ENCODE peak calls at places on chromosome 15, in seven cellular contexts. One of them, this sample, is unnamed.

GRCh38 chr15:73901126-73901810 is 25.0 kb upstream of the LOXL1 start:
- DNase-seq in HCT116: no peak
- DNase-seq in ovary: no peak
- DNase-seq in breast epithelium: no peak
- DNase-seq in stomach: no peak
- DNase-seq in body of pancreas: no peak
- DNase-seq in uterus: no peak
- DNase-seq in this sample: no peak

GRCh38 chr15:42994546-42994945 is 74.0 kb upstream of the TTBK2 start:
- DNase-seq in stomach: no peak
- DNase-seq in breast epithelium: no peak
- DNase-seq in uterus: no peak
- DNase-seq in HCT116: no peak
- DNase-seq in body of pancreas: no peak
- DNase-seq in ovary: no peak
- DNase-seq in this sample: no peak

GRCh38 chr15:90713081-90713480 is 4.1 kb upstream of the BLM start:
- DNase-seq in uterus: no peak
- DNase-seq in HCT116: no peak
- DNase-seq in ovary: no peak
- DNase-seq in body of pancreas: no peak
- DNase-seq in stomach: no peak
- DNase-seq in breast epithelium: no peak
- DNase-seq in this sample: no peak

GRCh38 chr15:83372434-83372873 is 74.7 kb upstream of the SH3GL3 start:
- DNase-seq in body of pancreas: no peak
- DNase-seq in uterus: no peak
- DNase-seq in ovary: no peak
- DNase-seq in HCT116: no peak
- DNase-seq in stomach: no peak
- DNase-seq in breast epithelium: no peak
- DNase-seq in this sample: no peak

GRCh38 chr15:74520407-74520806 is 20.6 kb upstream of the ARID3B start:
- DNase-seq in HCT116: no peak
- DNase-seq in ovary: no peak
- DNase-seq in body of pancreas: no peak
- DNase-seq in breast epithelium: no peak
- DNase-seq in stomach: no peak
- DNase-seq in uterus: no peak
- DNase-seq in this sample: no peak

GRCh38 chr15:83292317-83292716 is 7.9 kb upstream of the BNC1 start:
- DNase-seq in stomach: no peak
- DNase-seq in uterus: no peak
- DNase-seq in ovary: no peak
- DNase-seq in HCT116: no peak
- DNase-seq in breast epithelium: no peak
- DNase-seq in body of pancreas: no peak
- DNase-seq in this sample: peak

GRCh38 chr15:95894407-95894956 is 436.0 kb upstream of the NR2F2 start:
- DNase-seq in uterus: no peak
- DNase-seq in HCT116: no peak
- DNase-seq in stomach: no peak
- DNase-seq in breast epithelium: no peak
- DNase-seq in ovary: no peak
- DNase-seq in body of pancreas: no peak
- DNase-seq in this sample: no peak

GRCh38 chr15:40410476-40410875 is 4.9 kb downstream of the IVD start:
- DNase-seq in ovary: no peak
- DNase-seq in body of pancreas: no peak
- DNase-seq in uterus: no peak
- DNase-seq in stomach: no peak
- DNase-seq in HCT116: no peak
- DNase-seq in breast epithelium: no peak
- DNase-seq in this sample: no peak

GRCh38 chr15:76060098-76060989 is 559 bp downstream of the TMEM266 start:
- DNase-seq in breast epithelium: no peak
- DNase-seq in ovary: no peak
- DNase-seq in body of pancreas: no peak
- DNase-seq in stomach: no peak
- DNase-seq in HCT116: no peak
- DNase-seq in uterus: no peak
- DNase-seq in this sample: no peak

GRCh38 chr15:27707216-27707710 is 391.9 kb downstream of the OCA2 start:
- DNase-seq in breast epithelium: no peak
- DNase-seq in ovary: no peak
- DNase-seq in HCT116: no peak
- DNase-seq in stomach: no peak
- DNase-seq in uterus: no peak
- DNase-seq in body of pancreas: no peak
- DNase-seq in this sample: no peak

GRCh38 chr15:41878355-41878699 is 15.5 kb downstream of the SPTBN5 start:
- DNase-seq in body of pancreas: no peak
- DNase-seq in stomach: peak
- DNase-seq in ovary: no peak
- DNase-seq in breast epithelium: peak
- DNase-seq in HCT116: no peak
- DNase-seq in uterus: no peak
- DNase-seq in this sample: no peak

GRCh38 chr15:51403072-51403878 is 61.8 kb downstream of the GLDN start:
- DNase-seq in uterus: no peak
- DNase-seq in body of pancreas: no peak
- DNase-seq in stomach: no peak
- DNase-seq in breast epithelium: no peak
- DNase-seq in ovary: no peak
- DNase-seq in HCT116: peak
- DNase-seq in this sample: peak

GRCh38 chr15:31352911-31353811 is 26.5 kb downstream of the KLF13 start:
- DNase-seq in body of pancreas: peak
- DNase-seq in ovary: peak
- DNase-seq in uterus: peak
- DNase-seq in breast epithelium: no peak
- DNase-seq in stomach: peak
- DNase-seq in HCT116: no peak
- DNase-seq in this sample: no peak

GRCh38 chr15:56978898-56979662 is 60.6 kb downstream of the TCF12 start:
- DNase-seq in uterus: no peak
- DNase-seq in stomach: no peak
- DNase-seq in body of pancreas: no peak
- DNase-seq in ovary: no peak
- DNase-seq in HCT116: no peak
- DNase-seq in breast epithelium: no peak
- DNase-seq in this sample: no peak

GRCh38 chr15:73941044-73941443 is 14.8 kb downstream of the LOXL1 start:
- DNase-seq in uterus: no peak
- DNase-seq in HCT116: no peak
- DNase-seq in breast epithelium: no peak
- DNase-seq in ovary: peak
- DNase-seq in body of pancreas: no peak
- DNase-seq in stomach: no peak
- DNase-seq in this sample: no peak

GRCh38 chr15:56047354-56047753 is 53.9 kb upstream of the NEDD4 start:
- DNase-seq in breast epithelium: no peak
- DNase-seq in stomach: no peak
- DNase-seq in uterus: no peak
- DNase-seq in HCT116: no peak
- DNase-seq in body of pancreas: no peak
- DNase-seq in ovary: no peak
- DNase-seq in this sample: no peak

GRCh38 chr15:43095243-43095642 is 10.6 kb downstream of the UBR1 start:
- DNase-seq in uterus: no peak
- DNase-seq in ovary: no peak
- DNase-seq in HCT116: no peak
- DNase-seq in stomach: no peak
- DNase-seq in body of pancreas: no peak
- DNase-seq in breast epithelium: no peak
- DNase-seq in this sample: no peak

GRCh38 chr15:41607033-41607432 is 48.0 kb downstream of the TYRO3 start:
- DNase-seq in uterus: no peak
- DNase-seq in breast epithelium: no peak
- DNase-seq in ovary: no peak
- DNase-seq in HCT116: no peak
- DNase-seq in stomach: no peak
- DNase-seq in body of pancreas: no peak
- DNase-seq in this sample: no peak

GRCh38 chr15:33099213-33099612 is 95.3 kb downstream of the FMN1 start:
- DNase-seq in stomach: no peak
- DNase-seq in HCT116: no peak
- DNase-seq in body of pancreas: no peak
- DNase-seq in uterus: no peak
- DNase-seq in ovary: no peak
- DNase-seq in breast epithelium: no peak
- DNase-seq in this sample: no peak

GRCh38 chr15:31328999-31329639 is 2.5 kb downstream of the KLF13 start:
- DNase-seq in HCT116: no peak
- DNase-seq in stomach: no peak
- DNase-seq in ovary: peak
- DNase-seq in breast epithelium: no peak
- DNase-seq in body of pancreas: peak
- DNase-seq in uterus: no peak
- DNase-seq in this sample: no peak

GRCh38 chr15:64851503-64851840 is 9.8 kb downstream of the PLEKHO2 start:
- DNase-seq in stomach: no peak
- DNase-seq in breast epithelium: no peak
- DNase-seq in uterus: peak
- DNase-seq in ovary: no peak
- DNase-seq in body of pancreas: no peak
- DNase-seq in HCT116: no peak
- DNase-seq in this sample: no peak

GRCh38 chr15:56737791-56738190 is 4.5 kb upstream of the ZNF280D start:
- DNase-seq in stomach: no peak
- DNase-seq in breast epithelium: no peak
- DNase-seq in HCT116: no peak
- DNase-seq in body of pancreas: no peak
- DNase-seq in uterus: no peak
- DNase-seq in ovary: no peak
- DNase-seq in this sample: no peak

GRCh38 chr15:39403674-39404117 is 177.2 kb upstream of the THBS1 start:
- DNase-seq in stomach: no peak
- DNase-seq in breast epithelium: no peak
- DNase-seq in body of pancreas: no peak
- DNase-seq in HCT116: no peak
- DNase-seq in ovary: no peak
- DNase-seq in uterus: no peak
- DNase-seq in this sample: peak

GRCh38 chr15:74392902-74393301 is 25.5 kb upstream of the CYP11A1 start:
- DNase-seq in ovary: no peak
- DNase-seq in uterus: no peak
- DNase-seq in stomach: no peak
- DNase-seq in body of pancreas: no peak
- DNase-seq in breast epithelium: no peak
- DNase-seq in HCT116: no peak
- DNase-seq in this sample: no peak

GRCh38 chr15:48800811-48801460 is 9.9 kb downstream of the CEP152 start:
- DNase-seq in body of pancreas: no peak
- DNase-seq in stomach: no peak
- DNase-seq in HCT116: no peak
- DNase-seq in uterus: no peak
- DNase-seq in ovary: no peak
- DNase-seq in breast epithelium: no peak
- DNase-seq in this sample: no peak

GRCh38 chr15:72238586-72238985 is 7.6 kb upstream of the PKM start:
- DNase-seq in breast epithelium: no peak
- DNase-seq in ovary: no peak
- DNase-seq in stomach: no peak
- DNase-seq in body of pancreas: no peak
- DNase-seq in uterus: no peak
- DNase-seq in HCT116: no peak
- DNase-seq in this sample: no peak

GRCh38 chr15:72235298-72235697 is 4.3 kb upstream of the PKM start:
- DNase-seq in uterus: no peak
- DNase-seq in ovary: no peak
- DNase-seq in breast epithelium: no peak
- DNase-seq in body of pancreas: no peak
- DNase-seq in stomach: no peak
- DNase-seq in HCT116: no peak
- DNase-seq in this sample: no peak

GRCh38 chr15:72236381-72237285 is 5.6 kb upstream of the PKM start:
- DNase-seq in body of pancreas: no peak
- DNase-seq in uterus: no peak
- DNase-seq in HCT116: no peak
- DNase-seq in stomach: no peak
- DNase-seq in ovary: no peak
- DNase-seq in breast epithelium: no peak
- DNase-seq in this sample: no peak

GRCh38 chr15:72239652-72240051 is 8.7 kb upstream of the PKM start:
- DNase-seq in body of pancreas: no peak
- DNase-seq in stomach: no peak
- DNase-seq in uterus: no peak
- DNase-seq in ovary: no peak
- DNase-seq in breast epithelium: no peak
- DNase-seq in HCT116: no peak
- DNase-seq in this sample: no peak

GRCh38 chr15:72237286-72238224 is 6.6 kb upstream of the PKM start:
- DNase-seq in body of pancreas: no peak
- DNase-seq in ovary: no peak
- DNase-seq in HCT116: peak
- DNase-seq in uterus: peak
- DNase-seq in stomach: peak
- DNase-seq in breast epithelium: no peak
- DNase-seq in this sample: peak
- TF ChIP-seq POLR2A in body of pancreas: no peak
- TF ChIP-seq POLR2A in ovary: no peak
- TF ChIP-seq POLR2A in HCT116: peak
- TF ChIP-seq POLR2A in uterus: no peak
- TF ChIP-seq POLR2A in stomach: no peak
- TF ChIP-seq POLR2A in breast epithelium: no peak
- TF ChIP-seq POLR2A in this sample: no peak

DNA sequence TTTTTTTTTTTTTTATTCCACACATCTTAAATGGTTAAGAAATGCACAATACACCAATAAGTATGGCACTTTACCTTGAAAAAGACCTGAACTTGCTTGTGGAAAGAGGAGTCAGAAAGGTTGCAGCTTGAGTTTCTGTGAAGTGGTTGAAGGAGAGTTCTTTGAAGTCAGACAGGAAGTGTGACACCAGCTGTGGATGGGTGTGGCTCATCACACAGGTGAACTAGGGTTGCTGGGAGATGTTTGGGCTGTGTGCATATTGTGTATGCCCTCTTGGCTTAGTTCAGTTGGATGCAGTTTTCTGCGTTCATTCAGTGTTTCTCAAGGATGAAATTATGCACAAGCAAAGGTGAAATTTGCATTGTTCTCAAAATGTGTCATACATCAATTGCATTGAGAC is 6.3 kb downstream of the AEN start:
- DNase-seq in breast epithelium: no peak
- DNase-seq in uterus: no peak
- DNase-seq in ovary: no peak
- DNase-seq in HCT116: no peak
- DNase-seq in stomach: no peak
- DNase-seq in body of pancreas: no peak
- DNase-seq in this sample: no peak
- TF ChIP-seq POLR2A in breast epithelium: no peak
- TF ChIP-seq POLR2A in uterus: no peak
- TF ChIP-seq POLR2A in ovary: no peak
- TF ChIP-seq POLR2A in HCT116: no peak
- TF ChIP-seq POLR2A in stomach: no peak
- TF ChIP-seq POLR2A in body of pancreas: no peak
- TF ChIP-seq POLR2A in this sample: no peak

GRCh38 chr15:69747193-69747592 is 294.6 kb downstream of the RPLP1 start:
- DNase-seq in breast epithelium: no peak
- DNase-seq in HCT116: no peak
- DNase-seq in stomach: no peak
- DNase-seq in uterus: no peak
- DNase-seq in ovary: no peak
- DNase-seq in body of pancreas: no peak
- DNase-seq in this sample: no peak
- TF ChIP-seq POLR2A in breast epithelium: no peak
- TF ChIP-seq POLR2A in HCT116: no peak
- TF ChIP-seq POLR2A in stomach: no peak
- TF ChIP-seq POLR2A in uterus: no peak
- TF ChIP-seq POLR2A in ovary: no peak
- TF ChIP-seq POLR2A in body of pancreas: no peak
- TF ChIP-seq POLR2A in this sample: no peak

GRCh38 chr15:63049747-63050439 is 7.3 kb downstream of the TPM1 start:
- DNase-seq in ovary: no peak
- DNase-seq in breast epithelium: no peak
- DNase-seq in HCT116: no peak
- DNase-seq in uterus: no peak
- DNase-seq in stomach: no peak
- DNase-seq in body of pancreas: no peak
- DNase-seq in this sample: no peak
- TF ChIP-seq POLR2A in ovary: no peak
- TF ChIP-seq POLR2A in breast epithelium: no peak
- TF ChIP-seq POLR2A in HCT116: no peak
- TF ChIP-seq POLR2A in uterus: no peak
- TF ChIP-seq POLR2A in stomach: no peak
- TF ChIP-seq POLR2A in body of pancreas: no peak
- TF ChIP-seq POLR2A in this sample: no peak